ENCODE peak calls at places on chromosome 4, in ten cellular contexts. A is retina; W is immature natural killer cell; G is stimulated activated CD8-positive, alpha-beta memory T cell treated with anti-CD3 and anti-CD28 coated beads, Interleukin-15, amount 100 ng/mL, for 1 hour; U is HAP-1; O is activated naive CD4-positive, alpha-beta T cell treated with Interleukin-2 at 50 U/mL for 16 hours; V is lower lobe of right lung; Y is WTC11; P is KBM-7; M is AG09309. H is an unnamed sample.

GRCh38 chr4:1035510-1035909 is 24.1 kb downstream of the FGFRL1 start:
- DNase-seq in A (peak), W (no peak), G (no peak), U (no peak), O (no peak), V (no peak), Y (no peak), P (no peak), M (no peak), H (no peak)

GRCh38 chr4:110663206-110663605 is 40.3 kb upstream of the PITX2 start:
- DNase-seq in A (no peak), W (no peak), G (no peak), U (peak), O (no peak), V (no peak), Y (no peak), P (no peak), M (no peak), H (no peak)

GRCh38 chr4:99383381-99383780 is 30.8 kb upstream of the ADH1C start:
- DNase-seq in A (no peak), W (no peak), G (no peak), U (no peak), O (no peak), V (no peak), Y (no peak), P (no peak), M (no peak), H (no peak)

GRCh38 chr4:38987491-38987890 is 44.7 kb downstream of the TMEM156 start:
- DNase-seq in A (no peak), W (no peak), G (no peak), U (no peak), O (no peak), V (no peak), Y (no peak), P (no peak), M (no peak), H (no peak)

GRCh38 chr4:5592272-5592671 is 116.1 kb downstream of the EVC2 start:
- DNase-seq in A (no peak), W (no peak), G (no peak), U (no peak), O (no peak), V (no peak), Y (no peak), P (no peak), M (no peak), H (no peak)

GRCh38 chr4:105765690-105766407 is 57.3 kb downstream of the GSTCD start:
- DNase-seq in A (no peak), W (no peak), G (no peak), U (no peak), O (no peak), V (no peak), Y (no peak), P (no peak), M (peak), H (no peak)

GRCh38 chr4:87982446-87982845 is 6.9 kb downstream of the SPP1 start:
- DNase-seq in A (no peak), W (no peak), G (no peak), U (no peak), O (no peak), V (no peak), Y (no peak), P (no peak), M (no peak), H (no peak)

GRCh38 chr4:156976147-156976546 is 4.5 kb upstream of the PDGFC start:
- DNase-seq in A (no peak), W (no peak), G (no peak), U (no peak), O (no peak), V (no peak), Y (no peak), P (no peak), M (no peak), H (no peak)

GRCh38 chr4:12409507-12410190 is 981.0 kb upstream of the HS3ST1 start:
- DNase-seq in A (no peak), W (no peak), G (no peak), U (no peak), O (no peak), V (no peak), Y (no peak), P (no peak), M (no peak), H (no peak)

GRCh38 chr4:80500593-80500992 is 165.1 kb downstream of the CFAP299 start:
- DNase-seq in A (no peak), W (peak), G (no peak), U (no peak), O (no peak), V (no peak), Y (no peak), P (peak), M (peak), H (peak)

GRCh38 chr4:109730294-109731051 is 603 bp upstream of the PLA2G12A start:
- DNase-seq in A (peak), W (no peak), G (no peak), U (peak), O (no peak), V (peak), Y (peak), P (peak), M (peak), H (no peak)

GRCh38 chr4:141058739-141059507 is 74.3 kb downstream of the RNF150 start:
- DNase-seq in A (no peak), W (no peak), G (no peak), U (no peak), O (no peak), V (no peak), Y (no peak), P (no peak), M (peak), H (no peak)

GRCh38 chr4:83212041-83212851 is 72.4 kb downstream of the COQ2 start:
- DNase-seq in A (no peak), W (peak), G (no peak), U (no peak), O (peak), V (no peak), Y (no peak), P (no peak), M (no peak), H (peak)